ENCODE peak calls at places on chromosomes 7 and 10, in four cellular contexts. G is K562, C is HepG2, V is GM12878. P is an unnamed sample.

GRCh38 chr10:80405636-80406035 is 2.7 kb upstream of the PRXL2A start:
- DNase-seq in G (no peak), C (no peak), V (no peak), P (no peak)

GRCh38 chr7:128842674-128843641 is 12.8 kb downstream of the FLNC start:
- DNase-seq in G (no peak), C (no peak), V (no peak), P (no peak)

GRCh38 chr7:80357530-80357929 is 154.3 kb downstream of the GNAT3 start:
- DNase-seq in G (no peak), C (no peak), V (no peak), P (no peak)

GRCh38 chr10:111656066-111656465 is 527.5 kb downstream of the GPAM start:
- DNase-seq in G (no peak), C (no peak), V (no peak), P (no peak)

GRCh38 chr7:42332605-42333222 is 95.7 kb upstream of the GLI3 start:
- DNase-seq in G (no peak), C (no peak), V (no peak), P (no peak)

GRCh38 chr7:139828880-139829653 is at the start of gene TBXAS1:
- DNase-seq in G (no peak), C (no peak), V (no peak), P (no peak)

GRCh38 chr10:71964669-71965515 is 697 bp downstream of the CHST3 start:
- DNase-seq in G (no peak), C (no peak), V (no peak), P (peak; percentile 80)

GRCh38 chr10:105691811-105692210 is 1050.7 kb downstream of the SORCS3 start:
- DNase-seq in G (no peak), C (no peak), V (no peak), P (peak; percentile 15)

GRCh38 chr10:78579995-78580394 is 488.8 kb upstream of the ZMIZ1 start:
- DNase-seq in G (no peak), C (peak; percentile 30), V (no peak), P (peak; percentile 52)

GRCh38 chr7:102097601-102098161 is 189.0 kb upstream of the SH2B2 start:
- DNase-seq in G (no peak), C (no peak), V (no peak), P (no peak)

GRCh38 chr7:20200965-20201364 is 16.2 kb downstream of the MACC1 start:
- DNase-seq in G (no peak), C (no peak), V (no peak), P (no peak)

GRCh38 chr7:112079671-112080070 is 126.5 kb downstream of the DOCK4 start:
- DNase-seq in G (no peak), C (no peak), V (no peak), P (no peak)

GRCh38 chr7:158829021-158829341 is 328 bp downstream of the ESYT2 start:
- DNase-seq in G (no peak), C (peak; percentile 20), V (no peak), P (no peak)

GRCh38 chr7:49327155-49327554 is 402.8 kb downstream of the CDC14C start:
- DNase-seq in G (no peak), C (no peak), V (no peak), P (no peak)

GRCh38 chr10:75021851-75022250 is 89.6 kb upstream of the SAMD8 start:
- DNase-seq in G (no peak), C (peak; percentile 66), V (no peak), P (no peak)

GRCh38 chr7:149882264-149883048 is 8.7 kb downstream of the ATP6V0E2 start:
- DNase-seq in G (no peak), C (no peak), V (no peak), P (no peak)

GRCh38 chr7:66837007-66837406 is 84.0 kb upstream of the TMEM248 start:
- DNase-seq in G (peak; percentile 34), C (peak; percentile 61), V (no peak), P (no peak)

GRCh38 chr7:42736931-42737330 is 174.9 kb downstream of the C7orf25 start:
- DNase-seq in G (no peak), C (no peak), V (no peak), P (no peak)

GRCh38 chr7:151888079-151888673 is 11.3 kb upstream of the PRKAG2 start:
- DNase-seq in G (no peak), C (no peak), V (no peak), P (no peak)

GRCh38 chr10:130772676-130773075 is 538.8 kb downstream of the TCERG1L start:
- DNase-seq in G (no peak), C (no peak), V (no peak), P (no peak)

GRCh38 chr10:105063796-105064195 is 422.7 kb downstream of the SORCS3 start:
- DNase-seq in G (peak; percentile 7), C (peak; percentile 5), V (no peak), P (peak; percentile 52)

GRCh38 chr10:91185239-91185875 is 35.1 kb upstream of the PCGF5 start:
- DNase-seq in G (no peak), C (no peak), V (no peak), P (no peak)

GRCh38 chr7:131932271-131932670 is 375.8 kb upstream of the PODXL start:
- DNase-seq in G (no peak), C (no peak), V (no peak), P (no peak)

GRCh38 chr10:61903991-61904350 is 2.5 kb downstream of the ARID5B start:
- DNase-seq in G (no peak), C (no peak), V (no peak), P (no peak)
- TF ChIP-seq JUND in G (no peak), C (no peak), V (no peak), P (no peak)

GRCh38 chr10:94116848-94117247 is 123.1 kb downstream of the PLCE1 start:
- DNase-seq in G (no peak), C (no peak), V (no peak), P (no peak)
- TF ChIP-seq NFIC in G (no peak), C (no peak), V (no peak), P (no peak)

DNA sequence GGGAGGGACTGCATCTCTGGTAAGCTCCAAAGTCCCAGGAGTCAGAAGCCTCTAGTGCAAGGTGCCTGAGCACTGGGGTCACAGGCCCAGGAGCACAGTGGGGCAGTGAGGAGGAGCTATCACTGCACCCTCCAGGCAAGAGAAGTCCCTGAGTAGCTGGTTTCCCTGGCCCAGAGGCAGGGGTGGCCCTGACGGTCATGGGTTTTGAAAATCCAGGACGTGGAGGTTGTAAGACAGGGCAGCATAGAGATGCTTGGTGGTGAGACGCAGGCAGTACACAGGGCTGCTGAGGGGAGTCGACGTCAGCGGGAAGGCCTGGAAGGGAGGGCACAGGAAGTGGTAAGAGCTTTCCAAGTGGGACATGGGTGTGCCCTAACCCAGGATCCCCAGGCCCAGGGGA is 23.0 kb downstream of the DPCD start:
- DNase-seq in G (no peak), C (no peak), V (no peak), P (no peak)
- TF ChIP-seq JUND in G (no peak), C (no peak), V (no peak), P (no peak)

GRCh38 chr7:4100148-4100547 is 581.9 kb upstream of the FOXK1 start:
- DNase-seq in G (no peak), C (no peak), V (no peak), P (no peak)
- TF ChIP-seq NFIC in G (no peak), C (no peak), V (no peak), P (no peak)

GRCh38 chr7:28687631-28688030 is 270.5 kb downstream of the TRIL start:
- DNase-seq in G (no peak), C (no peak), V (no peak), P (no peak)
- TF ChIP-seq JUND in G (no peak), C (no peak), V (no peak), P (no peak)

DNA sequence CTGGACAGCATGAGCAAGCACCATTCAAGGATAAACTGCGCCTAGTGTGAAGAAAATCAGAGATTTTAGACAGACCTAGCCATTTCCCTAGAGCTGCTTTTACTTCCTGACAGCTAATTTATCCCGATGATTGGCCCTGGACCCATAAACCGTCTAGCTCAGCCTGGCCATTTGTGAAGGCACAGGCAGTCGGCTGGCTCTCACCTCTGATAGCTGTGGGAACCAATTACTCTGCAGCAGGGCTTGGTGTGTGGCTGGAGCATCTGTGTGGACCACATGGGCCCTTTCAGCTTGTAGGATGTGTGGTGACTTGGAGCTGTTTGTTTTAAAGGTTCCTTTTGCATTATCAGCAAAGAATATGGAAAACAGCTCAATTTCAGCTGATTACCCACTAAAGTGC is 111.1 kb upstream of the NPY start:
- DNase-seq in G (no peak), C (no peak), V (no peak), P (peak; percentile 8)
- TF ChIP-seq NFIC in G (no peak), C (no peak), V (no peak), P (no peak)

GRCh38 chr7:16428672-16429071 is 7.3 kb upstream of the CRPPA start:
- DNase-seq in G (no peak), C (no peak), V (no peak), P (no peak)
- TF ChIP-seq JUND in G (no peak), C (no peak), V (no peak), P (peak; percentile 53)

DNA sequence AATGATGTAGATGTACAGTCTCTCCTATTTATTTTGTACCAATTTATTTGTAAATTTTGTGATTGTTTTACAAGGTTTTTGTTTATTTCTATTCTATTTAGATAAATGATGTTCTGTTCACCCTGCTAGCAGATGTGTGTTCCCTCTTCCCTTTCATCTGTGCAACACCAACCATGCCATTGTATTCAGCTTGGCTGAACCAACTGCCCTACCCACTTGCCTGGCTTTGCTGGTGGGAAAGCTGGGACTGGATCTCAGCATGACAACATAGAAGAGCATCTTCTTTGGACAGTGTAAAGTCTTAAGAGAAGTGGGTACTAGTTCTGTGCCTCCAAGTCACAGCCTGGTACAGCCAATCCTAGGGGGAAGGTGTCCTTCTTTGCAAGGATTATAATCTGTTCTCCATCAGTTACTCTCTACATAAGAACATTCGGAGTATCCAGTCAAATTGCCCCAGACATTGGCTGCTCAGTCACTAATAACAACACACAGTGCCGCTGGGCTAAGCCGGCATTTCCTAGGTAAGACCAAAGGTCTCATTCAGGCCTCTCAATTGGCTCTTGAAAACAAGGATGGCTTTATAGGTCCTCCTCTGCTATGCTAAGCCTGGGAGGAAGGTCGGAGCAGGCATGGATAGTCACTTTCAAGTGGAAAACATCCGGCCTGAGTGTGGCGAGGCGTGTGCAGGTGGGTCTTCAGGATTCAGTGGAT is 109.7 kb downstream of the NT5C2 start:
- DNase-seq in G (no peak), C (peak; percentile 85), V (no peak), P (no peak)
- TF ChIP-seq NFIC in G (no peak), C (no peak), V (no peak), P (no peak)

DNA sequence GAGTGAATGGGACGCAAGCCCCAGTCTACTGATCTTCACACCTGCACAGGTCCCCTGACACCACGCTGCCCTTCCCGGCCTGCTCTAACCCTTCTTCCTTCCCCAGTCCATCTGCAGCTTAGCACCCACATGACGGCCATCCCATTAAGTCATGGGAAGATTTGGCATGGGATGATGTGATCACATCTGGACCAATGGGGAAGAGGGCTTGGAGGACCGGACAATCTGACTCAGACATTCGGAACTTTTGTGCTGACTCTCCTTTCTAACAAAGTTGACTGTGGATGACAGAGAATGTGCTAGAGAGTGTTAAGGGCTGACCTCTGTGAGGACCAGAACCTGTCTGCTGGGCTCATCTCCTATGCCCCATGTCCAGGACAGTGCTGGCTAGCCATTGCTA is 15.6 kb downstream of the CXCL12 start:
- DNase-seq in G (no peak), C (no peak), V (no peak), P (no peak)
- TF ChIP-seq JUND in G (no peak), C (no peak), V (no peak), P (no peak)